ENCODE peak calls at places on chromosomes 16 and 17, in ten cellular contexts. Y is ovary, X is IMR-90, D is stomach, N is heart left ventricle, P is HCT116, I is adrenal gland, E is body of pancreas, G is sigmoid colon, M is upper lobe of left lung. F is an unnamed sample.
A peak's percentile ranks its signal among the peaks of the same experiment; 100 is the strongest.

GRCh38 chr17:79840204-79840988 is 1.2 kb upstream of the CBX4 start:
- DNase-seq in X (peak; percentile 31), G (peak; percentile 92), P (no peak), M (peak; percentile 75), D (peak; percentile 75), Y (peak; percentile 89), N (peak; percentile 61), I (peak; percentile 73), E (peak; percentile 70), F (peak; percentile 81)

GRCh38 chr16:22674832-22675191 is 139.2 kb upstream of the HS3ST2 start:
- DNase-seq in N (peak; percentile 6), D (no peak), P (no peak), M (no peak), G (peak; percentile 37), I (no peak), X (no peak), E (no peak), Y (no peak), F (no peak)

GRCh38 chr17:82791532-82791931 is 39.7 kb downstream of the TBCD start:
- DNase-seq in I (no peak), P (no peak), G (no peak), E (no peak), D (no peak), N (no peak), M (no peak), X (peak; percentile 98), Y (no peak), F (no peak)

GRCh38 chr16:12215302-12216105 is 239.0 kb downstream of the SNX29 start:
- DNase-seq in M (no peak), I (no peak), E (no peak), G (no peak), Y (no peak), P (no peak), N (no peak), D (no peak), X (no peak), F (no peak)

GRCh38 chr16:24953721-24954120 is 61.4 kb downstream of the ARHGAP17 start:
- DNase-seq in M (no peak), I (no peak), Y (no peak), D (no peak), E (no peak), G (no peak), P (no peak), N (no peak), X (no peak), F (no peak)

GRCh38 chr17:16417896-16418683 is 2.7 kb downstream of the TRPV2 start:
- DNase-seq in M (no peak), X (peak; percentile 28), Y (no peak), D (no peak), P (no peak), I (no peak), G (no peak), E (no peak), N (no peak), F (no peak)

GRCh38 chr17:18984273-18985114 is 20.1 kb downstream of the FAM83G start:
- DNase-seq in P (no peak), E (no peak), M (no peak), Y (no peak), G (no peak), I (no peak), X (no peak), D (no peak), N (no peak), F (no peak)

GRCh38 chr17:66560691-66561090 is 258.3 kb downstream of the PRKCA start:
- DNase-seq in X (no peak), N (no peak), M (no peak), E (no peak), G (no peak), P (no peak), I (no peak), D (no peak), Y (no peak), F (no peak)

GRCh38 chr16:73095142-73095791 is 47.3 kb upstream of the ZFHX3 start:
- DNase-seq in D (no peak), G (no peak), E (peak; percentile 12), X (peak; percentile 6), Y (no peak), M (no peak), N (no peak), I (no peak), P (no peak), F (no peak)

GRCh38 chr17:14152726-14153125 is 83.4 kb downstream of the COX10 start:
- DNase-seq in I (no peak), G (no peak), M (no peak), Y (no peak), N (peak; percentile 44), D (no peak), X (no peak), E (no peak), P (no peak), F (no peak)

DNA sequence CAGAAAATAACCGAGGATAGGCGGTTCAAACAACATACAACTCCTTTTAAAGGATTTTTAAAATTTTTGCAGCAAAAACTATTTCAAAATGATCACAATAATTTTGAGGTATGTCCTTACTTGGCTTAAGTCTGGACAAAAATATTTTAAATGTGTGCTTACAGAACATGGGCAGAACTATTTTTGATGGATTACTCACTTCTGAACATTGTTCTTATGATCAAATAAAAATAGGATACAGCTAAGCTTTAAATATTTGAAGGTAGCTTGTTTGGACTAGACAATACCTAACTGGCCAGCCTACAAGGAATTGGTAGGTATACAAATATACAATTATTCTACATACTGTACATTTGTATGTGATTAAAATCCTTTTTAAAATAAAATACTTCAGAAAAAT is 14.3 kb upstream of the INTS2 start:
- DNase-seq in X (no peak), I (no peak), E (no peak), G (no peak), M (no peak), N (no peak), Y (no peak), D (no peak), P (no peak), F (no peak)
- TF ChIP-seq POLR2A in X (no peak), I (no peak), E (no peak), G (no peak), M (no peak), N (no peak), Y (no peak), D (no peak), P (no peak), F (no peak)

GRCh38 chr17:59151007-59151406 is 4.0 kb downstream of the SKA2 start:
- DNase-seq in N (no peak), E (no peak), P (no peak), X (peak; percentile 6), I (no peak), M (no peak), Y (no peak), G (no peak), D (no peak), F (no peak)
- H3K27ac ChIP-seq in N (no peak overlapping the region), E (no peak overlapping the region), P (no peak overlapping the region), X (no peak overlapping the region), I (no peak overlapping the region), M (no peak overlapping the region), Y (no peak overlapping the region), G (no peak overlapping the region), D (no peak overlapping the region), F (no peak overlapping the region)

GRCh38 chr16:85625053-85625452 is 11.9 kb downstream of the GSE1 start:
- DNase-seq in Y (no peak), M (no peak), E (no peak), X (no peak), G (no peak), P (no peak), N (no peak), D (peak; percentile 43), I (peak; percentile 79), F (no peak)

GRCh38 chr16:85623997-85624601 is 11.0 kb downstream of the GSE1 start:
- DNase-seq in M (no peak), Y (no peak), E (no peak), D (no peak), G (no peak), P (no peak), N (no peak), I (no peak), X (no peak), F (no peak)

GRCh38 chr16:85625485-85626117 is 12.5 kb downstream of the GSE1 start:
- DNase-seq in Y (no peak), G (no peak), D (no peak), E (peak; percentile 59), X (no peak), P (no peak), M (no peak), N (no peak), I (peak; percentile 48), F (no peak)

GRCh38 chr16:85623250-85623649 is 10.1 kb downstream of the GSE1 start:
- DNase-seq in E (no peak), G (no peak), X (no peak), I (no peak), P (no peak), M (no peak), Y (no peak), D (no peak), N (no peak), F (no peak)

DNA sequence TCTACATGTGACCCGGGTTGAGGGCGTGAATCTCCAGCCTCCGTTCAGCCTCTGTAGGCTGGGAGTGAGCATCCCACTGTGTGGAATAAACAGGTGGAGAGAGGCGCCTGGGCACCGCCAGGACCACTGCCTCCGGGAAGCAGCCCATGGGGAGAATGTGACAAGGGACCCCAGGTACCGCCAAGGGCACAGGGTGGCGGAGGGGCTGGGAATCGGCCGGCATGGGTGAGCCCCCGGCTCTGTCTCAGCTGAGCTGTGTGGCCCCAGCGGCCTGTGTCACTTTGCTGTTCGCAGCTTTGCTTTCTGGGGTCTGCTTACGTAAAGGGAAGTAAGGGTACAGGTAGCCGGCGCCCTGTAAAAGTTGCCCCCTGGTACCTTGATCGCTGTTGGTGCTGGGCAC is 11.5 kb downstream of the GSE1 start:
- DNase-seq in D (no peak), G (no peak), I (no peak), Y (no peak), E (no peak), M (no peak), N (no peak), P (no peak), X (no peak), F (no peak)
- TF ChIP-seq POLR2A in D (no peak), G (no peak), I (no peak), Y (no peak), E (no peak), M (no peak), N (no peak), P (no peak), X (no peak), F (no peak)

GRCh38 chr16:19071811-19072777 is 4.7 kb downstream of the COQ7 start:
- DNase-seq in I (peak; percentile 55), Y (peak; percentile 21), G (no peak), X (peak; percentile 56), D (peak; percentile 70), N (peak; percentile 44), M (peak; percentile 69), E (peak; percentile 70), P (peak; percentile 47), F (no peak)

GRCh38 chr16:19068237-19068815 is 912 bp downstream of the COQ7 start:
- DNase-seq in D (no peak), P (no peak), Y (peak; percentile 27), X (no peak), G (no peak), N (no peak), M (no peak), I (no peak), E (no peak), F (no peak)

GRCh38 chr16:19067349-19068236 is at the start of gene COQ7:
- DNase-seq in D (peak; percentile 98), P (peak; percentile 100), E (peak; percentile 99), G (peak; percentile 99), N (peak; percentile 99), X (peak; percentile 100), M (peak; percentile 98), I (peak; percentile 99), Y (peak; percentile 98), F (peak; percentile 96)

GRCh38 chr16:19062706-19063105 is 4.7 kb upstream of the COQ7 start:
- DNase-seq in X (no peak), M (no peak), Y (no peak), N (no peak), G (no peak), I (no peak), P (no peak), E (no peak), D (no peak), F (no peak)

GRCh38 chr16:19066988-19067348 is 446 bp upstream of the COQ7 start:
- DNase-seq in Y (no peak), G (no peak), D (no peak), M (no peak), E (peak; percentile 14), I (no peak), N (no peak), X (no peak), P (no peak), F (no peak)
- H3K27ac ChIP-seq in Y (no peak overlapping the region), G (peak overlapping the region; percentile 99), D (peak overlapping the region; percentile 100), M (peak overlapping the region; percentile 100), E (peak overlapping the region; percentile 100), I (peak overlapping the region; percentile 99), N (peak overlapping the region; percentile 99), X (no peak overlapping the region), P (peak overlapping the region; percentile 98), F (peak overlapping the region; percentile 100)

F was measured in tibial nerve.